ENCODE peak calls at places on chromosomes 16 and 17, in six cellular contexts. E is substantia nigra, A is germinal center, S is SK-N-DZ, G is choroid plexus epithelial cell, F is fibroblast of villous mesenchyme. W is an unnamed sample.

GRCh38 chr17:47685556-47686275 is 8.2 kb upstream of the TBKBP1 start:
- DNase-seq in E (no peak), A (no peak), S (no peak), G (no peak), F (no peak), W (no peak)

GRCh38 chr17:17044846-17045561 is 2.7 kb downstream of the MPRIP start:
- DNase-seq in E (no peak), A (peak), S (peak), G (peak), F (peak), W (peak)

GRCh38 chr17:76872221-76872873 is 4.1 kb downstream of the MGAT5B start:
- DNase-seq in E (no peak), A (no peak), S (no peak), G (peak), F (peak), W (no peak)

GRCh38 chr17:76432712-76433336 is 20.1 kb downstream of the UBE2O start:
- DNase-seq in E (no peak), A (no peak), S (no peak), G (peak), F (no peak), W (no peak)

GRCh38 chr17:42618442-42619150 is 9.1 kb downstream of the TUBG1 start:
- DNase-seq in E (no peak), A (peak), S (peak), G (peak), F (peak), W (peak)

GRCh38 chr16:84593825-84594724 is 23.8 kb downstream of the COTL1 start:
- DNase-seq in E (no peak), A (peak), S (peak), G (peak), F (peak), W (peak)

GRCh38 chr16:3274947-3275346 is 8.3 kb upstream of the ZNF263 start:
- DNase-seq in E (no peak), A (no peak), S (no peak), G (no peak), F (no peak), W (no peak)

GRCh38 chr17:40110457-40110856 is 10.1 kb upstream of the NR1D1 start:
- DNase-seq in E (no peak), A (no peak), S (peak), G (no peak), F (no peak), W (no peak)

GRCh38 chr16:58661199-58661830 is 23.3 kb downstream of the SLC38A7 start:
- DNase-seq in E (no peak), A (peak), S (peak), G (peak), F (peak), W (peak)

GRCh38 chr17:81309140-81309858 is 14.2 kb upstream of the SLC38A10 start:
- DNase-seq in E (no peak), A (peak), S (peak), G (peak), F (peak), W (peak)

W was measured in midbrain.